ENCODE peak calls at places on chromosomes 3 and 15, in six cellular contexts. R is AG08396; J is SIG-M5; Y is ACHN; G is naive thymus-derived CD4-positive, alpha-beta T cell; O is GM04504. I is an unnamed sample.

GRCh38 chr3:42492508-42493080 is 9.8 kb upstream of the VIPR1 start:
- DNase-seq in R (no peak), J (no peak), Y (no peak), G (no peak), O (no peak), I (no peak)

GRCh38 chr15:62453979-62454378 is 288.9 kb upstream of the C2CD4B start:
- DNase-seq in R (no peak), J (no peak), Y (no peak), G (no peak), O (no peak), I (no peak)

GRCh38 chr15:64535460-64536243 is 75.3 kb downstream of the ZNF609 start:
- DNase-seq in R (no peak), J (no peak), Y (no peak), G (no peak), O (no peak), I (no peak)

GRCh38 chr3:185365281-185366211 is 2.6 kb downstream of the MAP3K13 start:
- DNase-seq in R (no peak), J (no peak), Y (no peak), G (no peak), O (no peak), I (no peak)

GRCh38 chr3:182650568-182651128 is 142.7 kb upstream of the ATP11B start:
- DNase-seq in R (no peak), J (no peak), Y (no peak), G (no peak), O (no peak), I (no peak)

GRCh38 chr3:156456771-156457224 is 98.1 kb downstream of the SSR3 start:
- DNase-seq in R (no peak), J (no peak), Y (no peak), G (no peak), O (no peak), I (no peak)

GRCh38 chr3:120355486-120355885 is 6.3 kb upstream of the LRRC58 start:
- DNase-seq in R (no peak), J (no peak), Y (no peak), G (no peak), O (no peak), I (no peak)

GRCh38 chr3:32313723-32314473 is 75.4 kb downstream of the CMTM8 start:
- DNase-seq in R (no peak), J (no peak), Y (peak; percentile 48), G (peak; percentile 38), O (no peak), I (no peak)

GRCh38 chr15:89018235-89018634 is 70.0 kb upstream of the ABHD2 start:
- DNase-seq in R (no peak), J (no peak), Y (no peak), G (no peak), O (peak; percentile 73), I (peak; percentile 78)

GRCh38 chr3:124629492-124629891 is 100.8 kb upstream of the UMPS start:
- DNase-seq in R (no peak), J (no peak), Y (no peak), G (no peak), O (no peak), I (no peak)

GRCh38 chr3:11096266-11097135 is 57.8 kb upstream of the HRH1 start:
- DNase-seq in R (peak; percentile 93), J (no peak), Y (peak; percentile 84), G (peak; percentile 73), O (peak; percentile 79), I (peak; percentile 79)

GRCh38 chr15:46304320-46304719 is 669.5 kb downstream of the SQOR start:
- DNase-seq in R (no peak), J (no peak), Y (peak; percentile 37), G (no peak), O (no peak), I (no peak)

GRCh38 chr15:74752486-74753395 is 4.1 kb downstream of the CYP1A2 start:
- DNase-seq in R (peak; percentile 77), J (no peak), Y (peak; percentile 78), G (no peak), O (peak; percentile 30), I (no peak)